ENCODE peak calls at places on chromosomes 16 and 17, in five cellular contexts. L is GM13977, N is A549, D is MCF 10A, F is WTC11. R is an unnamed sample.

GRCh38 chr16:12627394-12627793 is 176.3 kb downstream of the CPPED1 start:
- DNase-seq in L (no peak), N (no peak), D (no peak), F (no peak), R (no peak)

GRCh38 chr16:88639231-88640038 is 1.1 kb downstream of the IL17C start:
- DNase-seq in L (no peak), N (no peak), D (peak), F (peak), R (no peak)

GRCh38 chr17:79048826-79049755 is 25.1 kb downstream of the C1QTNF1 start:
- DNase-seq in L (no peak), N (no peak), D (no peak), F (no peak), R (no peak)

GRCh38 chr17:58121925-58122324 is 26.3 kb upstream of the OR4D1 start:
- DNase-seq in L (no peak), N (peak), D (peak), F (peak), R (peak)

GRCh38 chr17:81395600-81396277 is 482 bp downstream of the BAHCC1 start:
- DNase-seq in L (no peak), N (no peak), D (peak), F (no peak), R (no peak)

GRCh38 chr17:17403899-17404576 is 72.8 kb upstream of the MED9 start:
- DNase-seq in L (no peak), N (no peak), D (no peak), F (no peak), R (no peak)

GRCh38 chr16:66517586-66518263 is 32.2 kb downstream of the TK2 start:
- DNase-seq in L (no peak), N (no peak), D (no peak), F (no peak), R (no peak)

GRCh38 chr17:60602385-60602742 is 2.4 kb downstream of the PPM1D start:
- DNase-seq in L (no peak), N (no peak), D (peak), F (no peak), R (peak)

GRCh38 chr16:29971304-29971703 is 2.4 kb upstream of the TAOK2 start:
- DNase-seq in L (no peak), N (no peak), D (no peak), F (no peak), R (no peak)

GRCh38 chr16:48158296-48158695 is 2.5 kb upstream of the ABCC12 start:
- DNase-seq in L (peak), N (peak), D (peak), F (no peak), R (peak)

GRCh38 chr17:8632087-8632486 is 1.6 kb upstream of the MYH10 start:
- DNase-seq in L (no peak), N (no peak), D (no peak), F (peak), R (no peak)

GRCh38 chr17:45171338-45172231 is 9.9 kb downstream of the HEXIM2 start:
- DNase-seq in L (no peak), N (peak), D (peak), F (peak), R (no peak)

GRCh38 chr17:6668727-6669425 is 17.3 kb downstream of the C17orf100 start:
- DNase-seq in L (no peak), N (no peak), D (no peak), F (no peak), R (no peak)

GRCh38 chr17:69919789-69920188 is 155.2 kb upstream of the KCNJ16 start:
- DNase-seq in L (no peak), N (no peak), D (no peak), F (no peak), R (no peak)

GRCh38 chr17:42260318-42260717 is 15.9 kb downstream of the STAT5B start:
- DNase-seq in L (no peak), N (no peak), D (no peak), F (no peak), R (no peak)

GRCh38 chr16:11211977-11212818 is 43.8 kb downstream of the SOCS1 start:
- DNase-seq in L (no peak), N (no peak), D (no peak), F (no peak), R (no peak)

GRCh38 chr16:11662582-11662981 is 5.7 kb upstream of the SNN start:
- DNase-seq in L (no peak), N (no peak), D (no peak), F (no peak), R (no peak)

GRCh38 chr17:73414171-73414955 is 102.6 kb upstream of the CDC42EP4 start:
- DNase-seq in L (no peak), N (no peak), D (no peak), F (no peak), R (no peak)

GRCh38 chr16:84752600-84752999 is 52.8 kb downstream of the USP10 start:
- DNase-seq in L (no peak), N (no peak), D (no peak), F (no peak), R (no peak)

GRCh38 chr16:23611936-23612335 is 15.8 kb upstream of the NDUFAB1 start:
- DNase-seq in L (no peak), N (no peak), D (no peak), F (no peak), R (no peak)

GRCh38 chr16:72821551-72821950 is 226.4 kb downstream of the ZFHX3 start:
- DNase-seq in L (no peak), N (no peak), D (no peak), F (no peak), R (no peak)

GRCh38 chr16:72815348-72816318 is 232.3 kb downstream of the ZFHX3 start:
- DNase-seq in L (peak), N (no peak), D (no peak), F (no peak), R (no peak)

GRCh38 chr16:72819345-72819744 is 228.6 kb downstream of the ZFHX3 start:
- DNase-seq in L (no peak), N (no peak), D (peak), F (no peak), R (peak)

GRCh38 chr16:72814226-72814625 is 233.7 kb downstream of the ZFHX3 start:
- DNase-seq in L (no peak), N (no peak), D (no peak), F (no peak), R (peak)

DNA sequence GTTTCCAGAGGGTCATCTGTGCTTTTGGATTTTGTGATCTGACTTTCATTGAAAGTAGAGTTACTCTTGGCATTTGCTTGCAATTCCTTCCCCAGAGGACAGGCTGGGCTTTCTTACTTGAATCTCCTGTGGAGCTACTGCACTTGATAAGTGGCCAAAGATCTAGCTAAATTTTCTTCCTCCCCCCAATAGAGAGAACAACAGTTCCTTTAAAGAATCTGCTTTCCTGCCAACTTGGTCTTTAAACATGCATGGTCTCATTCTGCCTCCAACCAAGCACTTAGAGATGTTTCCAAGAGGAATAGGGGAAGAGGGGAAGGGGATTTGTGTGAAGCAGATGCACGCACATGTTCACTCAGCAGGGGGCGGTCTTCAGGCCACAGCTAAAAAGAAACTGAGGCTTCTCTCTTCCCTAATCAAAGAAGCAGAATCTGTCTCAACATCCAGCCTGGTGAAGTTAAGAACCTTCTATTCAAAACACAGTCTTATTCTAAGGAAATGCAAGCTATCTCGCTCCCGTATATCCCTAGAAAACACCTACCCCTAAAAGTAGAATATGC is 229.6 kb downstream of the ZFHX3 start:
- DNase-seq in L (no peak), N (no peak), D (no peak), F (peak), R (no peak)
- TF ChIP-seq CTCF in L (peak), N (no peak), D (no peak), F (peak), R (peak)

GRCh38 chr16:22006636-22007035 is 1.3 kb upstream of the MOSMO start:
- DNase-seq in L (no peak), N (no peak), D (no peak), F (no peak), R (no peak)

GRCh38 chr16:22005746-22006145 is 2.2 kb upstream of the MOSMO start:
- DNase-seq in L (no peak), N (no peak), D (no peak), F (no peak), R (no peak)

GRCh38 chr16:22008215-22009142 is 568 bp downstream of the MOSMO start:
- DNase-seq in L (peak), N (peak), D (no peak), F (peak), R (no peak)

GRCh38 chr16:22007159-22007508 is 777 bp upstream of the MOSMO start:
- DNase-seq in L (no peak), N (no peak), D (no peak), F (no peak), R (no peak)

GRCh38 chr16:22007509-22008214 is at the start of gene MOSMO:
- DNase-seq in L (peak), N (peak), D (peak), F (peak), R (peak)
- TF ChIP-seq CTCF in L (no peak), N (no peak), D (no peak), F (no peak), R (no peak)

GRCh38 chr16:4510131-4510530 is 28.4 kb downstream of the CDIP1 start:
- DNase-seq in L (no peak), N (no peak), D (no peak), F (no peak), R (no peak)

GRCh38 chr16:4512473-4512872 is 26.1 kb downstream of the CDIP1 start:
- DNase-seq in L (no peak), N (no peak), D (no peak), F (no peak), R (no peak)

GRCh38 chr16:4513086-4513860 is 25.3 kb downstream of the CDIP1 start:
- DNase-seq in L (no peak), N (no peak), D (no peak), F (no peak), R (no peak)

GRCh38 chr16:4510747-4511426 is 27.7 kb downstream of the CDIP1 start:
- DNase-seq in L (no peak), N (no peak), D (no peak), F (no peak), R (no peak)

GRCh38 chr16:4511441-4512082 is 27.0 kb downstream of the CDIP1 start:
- DNase-seq in L (no peak), N (peak), D (peak), F (peak), R (peak)
- TF ChIP-seq CTCF in L (no peak), N (peak), D (peak), F (peak), R (peak)

GRCh38 chr16:2194852-2195315 is 1.5 kb downstream of the CASKIN1 start:
- DNase-seq in L (peak), N (peak), D (peak), F (peak), R (peak)
- TF ChIP-seq CTCF in L (peak), N (peak), D (peak), F (peak), R (peak)

GRCh38 chr17:63476494-63476856 is 386 bp upstream of the ACE start:
- DNase-seq in L (peak), N (no peak), D (no peak), F (peak), R (no peak)

GRCh38 chr17:63477471-63478440 is 895 bp downstream of the ACE start:
- DNase-seq in L (peak), N (no peak), D (no peak), F (peak), R (no peak)

GRCh38 chr17:63475491-63476412 is 1.1 kb upstream of the ACE start:
- DNase-seq in L (no peak), N (no peak), D (no peak), F (no peak), R (no peak)

GRCh38 chr17:63474914-63475460 is 1.9 kb upstream of the ACE start:
- DNase-seq in L (no peak), N (no peak), D (no peak), F (no peak), R (no peak)

DNA sequence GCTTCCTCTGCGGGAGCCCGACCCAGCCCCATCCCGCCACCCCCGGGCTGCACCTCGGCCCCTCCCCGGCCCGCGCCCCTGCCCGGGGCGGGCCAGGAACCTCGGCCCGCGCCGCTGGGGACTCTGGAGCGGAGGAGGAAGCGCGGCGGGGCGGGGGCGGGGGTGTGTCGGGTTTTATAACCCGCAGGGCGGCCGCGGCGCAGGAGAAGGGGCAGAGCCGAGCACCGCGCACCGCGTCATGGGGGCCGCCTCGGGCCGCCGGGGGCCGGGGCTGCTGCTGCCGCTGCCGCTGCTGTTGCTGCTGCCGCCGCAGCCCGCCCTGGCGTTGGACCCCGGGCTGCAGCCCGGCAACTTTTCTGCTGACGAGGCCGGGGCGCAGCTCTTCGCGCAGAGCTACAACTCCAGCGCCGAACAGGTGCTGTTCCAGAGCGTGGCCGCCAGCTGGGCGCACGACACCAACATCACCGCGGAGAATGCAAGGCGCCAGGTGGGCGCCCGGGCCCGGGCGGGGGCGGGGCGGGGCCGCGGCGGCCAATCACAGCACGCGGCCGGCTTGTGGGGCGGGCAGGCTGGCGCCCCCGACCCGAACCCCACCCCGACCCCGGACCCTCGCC is at the start of gene ACE:
- DNase-seq in L (peak), N (peak), D (no peak), F (peak), R (no peak)
- TF ChIP-seq CTCF in L (no peak), N (no peak), D (no peak), F (no peak), R (no peak)

GRCh38 chr17:74663566-74663965 is 40.0 kb upstream of the CD300E start:
- DNase-seq in L (no peak), N (no peak), D (peak), F (no peak), R (no peak)
- TF ChIP-seq CTCF in L (no peak), N (no peak), D (no peak), F (no peak), R (no peak)

GRCh38 chr17:77501101-77501566 is 360.4 kb downstream of the SEC14L1 start:
- DNase-seq in L (peak), N (peak), D (no peak), F (peak), R (peak)
- TF ChIP-seq CTCF in L (peak), N (peak), D (peak), F (peak), R (peak)

DNA sequence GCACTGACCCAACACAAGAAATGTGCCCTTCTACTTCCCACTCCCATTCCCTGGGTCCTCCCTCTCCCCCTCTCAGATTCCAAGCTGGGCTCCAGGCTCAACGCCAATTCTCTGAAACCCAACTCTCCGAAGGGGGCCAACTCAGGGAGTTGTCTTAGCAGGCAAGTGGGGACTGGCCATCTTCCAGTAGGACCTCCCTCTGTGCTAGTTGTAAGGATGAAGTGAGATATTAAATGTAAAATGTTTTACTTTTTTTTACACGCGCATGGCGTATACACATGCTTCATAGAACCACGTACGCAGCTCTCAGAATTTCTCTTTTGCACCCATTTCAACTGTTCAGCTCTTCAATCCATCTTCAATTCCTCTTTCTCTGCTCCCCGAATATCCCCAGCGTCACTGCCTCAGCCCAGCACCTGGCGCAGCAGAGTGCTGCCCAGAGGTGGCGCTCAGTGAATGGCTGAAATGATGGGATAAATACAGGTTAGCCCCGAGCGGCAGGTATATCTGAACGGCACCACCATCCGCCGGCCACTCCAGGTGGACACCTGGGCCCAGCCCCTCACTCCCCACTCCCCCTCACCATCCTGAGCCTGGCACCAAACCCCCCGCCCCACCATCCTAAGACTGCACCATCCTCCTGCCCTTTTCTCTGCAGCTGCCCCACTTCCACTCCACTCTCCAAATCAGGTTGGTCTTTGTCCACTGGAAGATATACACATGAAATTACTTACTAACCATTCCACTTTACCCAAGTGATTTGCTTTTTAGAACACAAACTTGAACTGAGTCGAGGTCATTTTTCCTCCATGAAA is 43.9 kb upstream of the TNRC6C start:
- DNase-seq in L (no peak), N (peak), D (peak), F (peak), R (no peak)
- TF ChIP-seq CTCF in L (no peak), N (peak), D (no peak), F (no peak), R (no peak)

DNA sequence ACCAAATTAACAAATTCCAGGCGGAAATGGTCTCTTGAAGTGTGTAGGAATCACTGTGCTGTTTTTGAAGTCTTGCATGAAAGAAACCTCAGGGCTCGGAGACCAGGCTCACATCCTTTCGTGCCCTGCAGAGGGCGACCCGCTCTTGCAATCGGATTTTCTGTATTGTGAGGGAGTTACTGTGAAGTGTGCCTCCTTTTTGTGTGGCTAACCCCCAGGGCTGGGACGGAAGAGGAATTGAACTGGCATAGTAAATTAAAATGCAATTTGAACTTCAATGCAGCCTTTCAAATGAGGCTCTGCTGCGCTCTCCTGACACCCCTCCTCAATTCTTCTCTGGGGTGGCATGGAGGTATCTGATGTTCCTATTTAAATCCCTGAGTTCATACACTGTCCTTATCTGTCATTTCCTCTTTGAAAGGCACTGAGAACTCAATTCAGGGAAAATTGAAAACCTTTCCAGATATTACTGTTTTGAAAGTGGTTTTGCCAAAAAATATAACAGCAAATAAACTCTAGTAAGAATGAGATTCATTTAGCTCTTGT is 51.5 kb upstream of the MGAT5B start:
- DNase-seq in L (peak), N (peak), D (peak), F (peak), R (peak)
- TF ChIP-seq CTCF in L (peak), N (peak), D (peak), F (peak), R (peak)

GRCh38 chr16:56190903-56191806 is at the start of gene GNAO1:
- DNase-seq in L (peak), N (peak), D (peak), F (peak), R (peak)
- TF ChIP-seq CTCF in L (no peak), N (no peak), D (no peak), F (no peak), R (no peak)

R was measured in fibroblast of mammary gland.